ENCODE peak calls at places on chromosomes 7 and 10, in ten cellular contexts. T is WTC11, O is adrenal gland, H is mesothelial cell of epicardium, M is ovary, K is BJ, B is heart right ventricle, R is fibroblast of pulmonary artery, Y is K562, X is neural crest cell. D is an unnamed sample.

GRCh38 chr10:86437447-86437846 is 70.9 kb upstream of the GRID1 start:
- DNase-seq in T (no peak), O (no peak), H (no peak), M (no peak), K (no peak), B (no peak), R (no peak), Y (no peak), X (no peak), D (no peak)

GRCh38 chr10:122194251-122194650 is 76.8 kb upstream of the BTBD16 start:
- DNase-seq in T (no peak), O (no peak), H (no peak), M (no peak), K (no peak), B (no peak), R (no peak), Y (no peak), X (no peak), D (no peak)

GRCh38 chr10:99467236-99467999 is 37.0 kb upstream of the GOT1 start:
- DNase-seq in T (no peak), O (no peak), H (no peak), M (no peak), K (no peak), B (no peak), R (no peak), Y (no peak), X (no peak), D (no peak)

GRCh38 chr7:134612197-134612596 is 34.5 kb upstream of the BPGM start:
- DNase-seq in T (no peak), O (no peak), H (no peak), M (no peak), K (no peak), B (no peak), R (no peak), Y (no peak), X (no peak), D (no peak)

GRCh38 chr7:18395868-18396267 is 99.7 kb upstream of the HDAC9 start:
- DNase-seq in T (no peak), O (no peak), H (no peak), M (no peak), K (no peak), B (no peak), R (no peak), Y (no peak), X (no peak), D (no peak)

GRCh38 chr10:96720422-96721206 is at the start of gene PIK3AP1:
- DNase-seq in T (peak), O (peak), H (peak), M (peak), K (no peak), B (peak), R (no peak), Y (peak), X (peak), D (peak)

GRCh38 chr10:28393956-28394568 is 91.2 kb upstream of the MPP7 start:
- DNase-seq in T (peak), O (peak), H (peak), M (peak), K (no peak), B (peak), R (peak), Y (peak), X (peak), D (peak)

GRCh38 chr7:65840446-65840845 is 32.4 kb upstream of the VKORC1L1 start:
- DNase-seq in T (no peak), O (peak), H (no peak), M (no peak), K (no peak), B (no peak), R (no peak), Y (no peak), X (peak), D (peak)

GRCh38 chr7:105837765-105838241 is 38.6 kb downstream of the ATXN7L1 start:
- DNase-seq in T (no peak), O (no peak), H (no peak), M (no peak), K (no peak), B (peak), R (no peak), Y (no peak), X (peak), D (no peak)

GRCh38 chr7:138538518-138538917 is 78.5 kb downstream of the TRIM24 start:
- DNase-seq in T (no peak), O (no peak), H (no peak), M (no peak), K (no peak), B (no peak), R (peak), Y (no peak), X (no peak), D (no peak)

GRCh38 chr10:75396861-75397570 is 4.5 kb downstream of the ZNF503 start:
- DNase-seq in T (peak), O (no peak), H (peak), M (no peak), K (no peak), B (peak), R (no peak), Y (no peak), X (peak), D (peak)

GRCh38 chr10:22325272-22325947 is 4.5 kb downstream of the BMI1 start:
- DNase-seq in T (peak), O (peak), H (peak), M (peak), K (no peak), B (peak), R (peak), Y (peak), X (peak), D (peak)

GRCh38 chr10:71933651-71934050 is 30.5 kb upstream of the CHST3 start:
- DNase-seq in T (no peak), O (no peak), H (no peak), M (no peak), K (no peak), B (no peak), R (no peak), Y (no peak), X (no peak), D (no peak)

GRCh38 chr10:84902549-84902948 is 574.2 kb downstream of the CCSER2 start:
- DNase-seq in T (no peak), O (no peak), H (no peak), M (no peak), K (no peak), B (no peak), R (no peak), Y (no peak), X (no peak), D (no peak)

GRCh38 chr10:104784452-104784851 is 143.4 kb downstream of the SORCS3 start:
- DNase-seq in T (no peak), O (no peak), H (no peak), M (no peak), K (no peak), B (no peak), R (no peak), Y (no peak), X (no peak), D (no peak)

GRCh38 chr10:74047304-74047703 is 49.4 kb downstream of the VCL start:
- DNase-seq in T (no peak), O (no peak), H (no peak), M (no peak), K (peak), B (no peak), R (peak), Y (no peak), X (no peak), D (no peak)

DNA sequence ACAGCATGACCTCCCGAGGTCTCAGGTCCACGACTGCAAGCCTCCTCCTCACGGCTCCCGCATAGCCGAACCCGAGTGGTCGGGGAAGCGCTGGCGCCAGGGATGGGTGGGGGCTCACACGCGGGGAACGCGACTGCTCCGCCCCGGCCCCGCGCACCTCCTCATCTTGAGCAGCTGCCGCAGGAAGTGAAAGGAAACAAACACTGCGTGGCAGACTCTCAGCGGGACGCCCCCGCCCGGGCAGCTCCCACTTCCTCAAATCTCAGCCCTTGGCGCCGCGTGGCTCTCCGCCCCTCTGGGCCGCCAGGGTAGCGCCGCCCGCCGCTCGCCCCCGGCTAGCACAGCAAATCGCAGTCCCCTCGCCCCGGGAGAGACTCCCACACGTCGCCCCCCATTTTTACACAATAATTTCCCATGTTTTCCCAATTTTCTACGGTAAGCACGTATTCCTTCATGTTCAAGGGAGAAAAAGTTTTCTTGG is at the start of gene TMEM243:
- DNase-seq in T (peak), O (peak), H (peak), M (peak), K (no peak), B (peak), R (peak), Y (peak), X (peak), D (peak)
- TF ChIP-seq CTCF in T (no peak), O (no peak), H (no peak), M (no peak), K (peak), B (peak), R (no peak), Y (peak), X (peak), D (no peak)

GRCh38 chr10:68333452-68333851 is 724 bp upstream of the PBLD start:
- DNase-seq in T (no peak), O (no peak), H (no peak), M (no peak), K (no peak), B (no peak), R (no peak), Y (no peak), X (no peak), D (no peak)

GRCh38 chr10:68333058-68333395 is 299 bp upstream of the PBLD start:
- DNase-seq in T (no peak), O (no peak), H (no peak), M (no peak), K (no peak), B (no peak), R (peak), Y (no peak), X (no peak), D (no peak)

GRCh38 chr10:68331455-68332258 is at the start of gene HNRNPH3:
- DNase-seq in T (peak), O (peak), H (peak), M (peak), K (peak), B (peak), R (peak), Y (peak), X (peak), D (peak)

GRCh38 chr10:68330852-68331454 is 911 bp upstream of the HNRNPH3 start:
- DNase-seq in T (no peak), O (peak), H (no peak), M (peak), K (no peak), B (peak), R (peak), Y (no peak), X (no peak), D (peak)

DNA sequence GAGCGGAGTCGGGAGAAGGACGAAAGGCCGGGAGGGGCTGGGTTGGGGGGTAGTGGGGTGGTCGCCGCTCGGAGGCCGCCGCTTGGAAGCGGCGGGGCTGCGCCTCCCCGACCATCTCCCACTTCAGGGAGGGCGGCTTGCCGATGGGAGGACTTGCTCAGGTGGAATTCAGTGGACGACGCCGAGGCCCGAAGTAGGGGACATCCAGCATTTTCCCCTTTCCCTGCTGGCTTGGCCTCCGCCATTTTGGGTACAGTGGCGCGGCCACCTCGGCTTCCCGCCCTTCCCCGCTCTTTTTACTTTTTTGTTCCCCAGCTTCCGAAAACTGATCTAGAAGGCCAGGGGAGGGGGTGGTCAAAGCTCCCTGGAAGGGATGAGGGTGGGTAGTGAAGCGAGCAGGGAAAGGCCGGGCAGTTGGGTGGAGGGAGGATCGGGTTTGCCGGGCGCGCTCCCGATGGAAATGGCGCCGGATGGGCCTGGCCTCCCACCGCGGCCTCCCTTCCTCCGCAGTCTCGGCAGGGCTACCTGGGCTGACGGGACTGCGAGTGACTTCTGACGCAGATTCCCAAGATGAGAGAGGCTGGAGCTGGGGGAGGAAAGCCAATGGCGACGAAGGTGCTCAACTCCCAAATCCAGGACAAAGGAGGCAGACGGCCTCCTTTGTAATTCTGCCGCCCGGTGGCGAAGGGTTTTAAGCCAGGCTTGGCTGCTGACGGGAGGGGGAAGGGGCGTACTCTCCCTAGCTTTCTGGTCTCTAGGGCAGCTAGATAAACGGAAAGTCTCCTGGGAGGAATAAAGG is at the start of gene PBLD:
- DNase-seq in T (peak), O (peak), H (peak), M (peak), K (no peak), B (peak), R (peak), Y (peak), X (peak), D (peak)
- TF ChIP-seq CTCF in T (no peak), O (peak), H (no peak), M (peak), K (peak), B (peak), R (peak), Y (peak), X (peak), D (peak)

GRCh38 chr7:123639646-123640045 is 16.0 kb upstream of the LMOD2 start:
- DNase-seq in T (no peak), O (no peak), H (no peak), M (no peak), K (no peak), B (no peak), R (no peak), Y (no peak), X (no peak), D (no peak)

GRCh38 chr7:123640583-123640982 is 15.1 kb upstream of the LMOD2 start:
- DNase-seq in T (no peak), O (no peak), H (no peak), M (no peak), K (no peak), B (no peak), R (no peak), Y (no peak), X (no peak), D (no peak)

GRCh38 chr7:123637878-123638277 is 17.8 kb upstream of the LMOD2 start:
- DNase-seq in T (no peak), O (no peak), H (no peak), M (no peak), K (no peak), B (no peak), R (no peak), Y (no peak), X (no peak), D (no peak)

GRCh38 chr7:123635551-123636359 is 19.9 kb upstream of the LMOD2 start:
- DNase-seq in T (no peak), O (no peak), H (no peak), M (no peak), K (no peak), B (no peak), R (peak), Y (peak), X (no peak), D (no peak)

DNA sequence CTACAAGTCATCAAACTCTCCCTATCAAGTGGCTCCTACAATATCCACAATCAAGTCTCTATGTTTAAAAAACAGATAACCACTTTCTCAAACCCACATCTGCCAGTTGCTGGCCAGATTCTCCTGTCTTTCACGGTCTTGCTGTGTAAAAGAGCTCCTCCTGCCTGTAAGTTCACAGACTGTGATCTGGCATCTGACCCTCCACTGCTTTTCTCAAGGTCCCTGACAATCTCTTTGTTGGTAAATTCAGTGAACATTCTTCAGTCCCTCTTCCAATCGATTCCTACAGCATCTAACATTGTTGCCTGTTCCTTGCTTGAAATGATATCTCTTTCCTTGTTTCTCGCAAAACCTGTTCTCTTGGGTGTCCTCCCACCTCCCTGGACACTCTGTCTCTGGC is 18.5 kb upstream of the LMOD2 start:
- DNase-seq in T (no peak), O (peak), H (no peak), M (no peak), K (no peak), B (no peak), R (no peak), Y (no peak), X (no peak), D (no peak)
- TF ChIP-seq CTCF in T (no peak), O (no peak), H (no peak), M (no peak), K (peak), B (peak), R (peak), Y (peak), X (peak), D (no peak)

GRCh38 chr10:63866075-63866746 is 345.0 kb downstream of the REEP3 start:
- DNase-seq in T (peak), O (peak), H (peak), M (peak), K (no peak), B (peak), R (peak), Y (peak), X (peak), D (peak)
- TF ChIP-seq CTCF in T (peak), O (peak), H (peak), M (peak), K (peak), B (peak), R (peak), Y (peak), X (peak), D (peak)

DNA sequence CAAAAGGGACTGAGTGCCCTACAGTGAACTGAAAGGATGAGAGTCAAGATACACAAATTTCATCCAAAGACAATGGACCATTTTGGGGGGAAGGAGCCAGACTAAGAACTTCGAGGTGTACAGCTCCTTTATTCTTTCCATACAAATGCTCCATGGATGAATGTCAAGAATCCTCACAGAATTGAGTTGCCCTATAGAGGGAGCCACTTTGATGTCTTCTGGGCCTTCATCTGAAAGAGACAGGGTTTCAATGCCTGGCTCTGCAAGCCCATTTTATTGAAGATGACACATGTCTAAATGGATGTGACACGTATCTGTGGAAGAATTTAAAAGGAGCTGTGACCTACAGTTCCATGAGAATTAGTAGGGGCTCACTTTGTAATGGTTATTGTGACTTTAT is 32.0 kb upstream of the NRG3 start:
- DNase-seq in T (no peak), O (no peak), H (no peak), M (no peak), K (no peak), B (no peak), R (no peak), Y (no peak), X (no peak), D (no peak)
- TF ChIP-seq CTCF in T (no peak), O (no peak), H (no peak), M (no peak), K (no peak), B (no peak), R (peak), Y (no peak), X (peak), D (no peak)

DNA sequence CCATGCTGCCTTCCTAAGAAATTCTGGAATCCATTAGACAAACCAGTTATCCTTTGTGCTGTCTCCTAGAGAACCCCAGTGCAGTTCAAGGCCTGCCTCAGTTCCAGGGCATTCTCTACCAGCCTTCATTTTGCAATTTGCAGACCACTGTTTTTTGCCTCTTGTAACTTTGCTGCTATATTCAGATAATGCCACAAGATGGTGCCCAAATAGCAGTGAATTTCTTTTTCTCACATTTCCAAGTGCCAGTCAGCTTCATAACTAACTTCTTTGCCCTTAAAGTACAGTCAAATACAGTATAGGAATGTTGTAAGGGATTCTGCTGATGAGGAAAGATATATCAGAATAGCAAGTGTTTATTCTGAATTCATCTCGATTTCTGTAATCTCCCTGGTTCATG is 25.2 kb downstream of the LOXL4 start:
- DNase-seq in T (no peak), O (no peak), H (no peak), M (no peak), K (no peak), B (no peak), R (peak), Y (no peak), X (no peak), D (no peak)
- TF ChIP-seq CTCF in T (no peak), O (peak), H (no peak), M (peak), K (peak), B (peak), R (peak), Y (peak), X (peak), D (peak)

DNA sequence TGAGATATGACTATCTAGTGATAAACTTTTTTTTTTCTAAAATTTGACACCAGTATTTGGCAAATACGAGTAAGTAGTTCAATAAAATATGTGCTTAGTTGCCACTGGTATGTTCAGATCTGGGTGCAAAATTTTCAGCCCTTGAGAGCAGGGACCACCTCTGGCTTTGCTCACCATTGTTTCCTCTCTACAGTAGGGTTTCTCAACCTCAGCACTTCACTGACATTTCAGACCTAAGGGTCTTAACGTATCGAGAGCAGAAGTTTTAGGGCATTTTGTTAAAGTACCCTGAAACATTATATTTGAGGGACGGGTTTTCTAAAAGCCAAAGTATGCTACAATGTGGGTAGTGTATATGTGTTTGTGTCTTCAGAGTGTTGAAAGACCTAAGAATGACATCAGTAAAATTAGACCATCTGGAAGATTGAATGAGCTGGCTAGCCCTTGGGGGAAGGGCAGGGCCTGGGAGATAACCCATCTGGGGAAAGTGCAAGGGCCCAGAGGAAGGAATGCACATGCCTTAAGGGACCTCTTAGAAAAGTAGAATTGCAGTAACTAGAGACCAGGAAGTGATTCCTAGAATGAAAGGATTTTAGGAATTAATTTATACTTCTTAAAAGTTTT is 11.8 kb downstream of the BZW2 start:
- DNase-seq in T (peak), O (peak), H (no peak), M (no peak), K (peak), B (peak), R (peak), Y (peak), X (no peak), D (no peak)
- TF ChIP-seq CTCF in T (no peak), O (no peak), H (no peak), M (no peak), K (peak), B (no peak), R (peak), Y (no peak), X (peak), D (no peak)

GRCh38 chr10:89836840-89837172 is 135.4 kb downstream of the KIF20B start:
- DNase-seq in T (no peak), O (no peak), H (no peak), M (no peak), K (no peak), B (peak), R (no peak), Y (no peak), X (no peak), D (no peak)

GRCh38 chr10:89838002-89838615 is 136.7 kb downstream of the KIF20B start:
- DNase-seq in T (peak), O (no peak), H (no peak), M (no peak), K (no peak), B (no peak), R (no peak), Y (no peak), X (no peak), D (no peak)

GRCh38 chr10:89837173-89838001 is 136.0 kb downstream of the KIF20B start:
- DNase-seq in T (peak), O (peak), H (no peak), M (peak), K (no peak), B (peak), R (peak), Y (no peak), X (no peak), D (no peak)
- TF ChIP-seq CTCF in T (no peak), O (no peak), H (no peak), M (no peak), K (no peak), B (no peak), R (no peak), Y (no peak), X (no peak), D (no peak)

D was measured in nephron progenitor cell.